ENCODE peak calls at places on chromosomes 16 and 17, in six cellular contexts. A, R, W, J, T and H are unnamed samples. For H3K9me3, the result is how much of the 10 kb centered on the place peaks cover.

GRCh38 chr16:51592013-51592501 is 441.0 kb upstream of the SALL1 start:
- DNase-seq in A (no peak), R (peak), W (no peak), J (no peak), T (no peak), H (no peak)

GRCh38 chr16:87331241-87331801 is 14.1 kb upstream of the C16orf95 start:
- DNase-seq in A (no peak), R (no peak), W (no peak), J (no peak), T (no peak), H (no peak)

GRCh38 chr16:71358464-71359031 is at the start of gene CALB2:
- DNase-seq in A (peak), R (peak), W (no peak), J (peak), T (peak), H (peak)

GRCh38 chr17:38868095-38868967 is 1.5 kb upstream of the LASP1 start:
- DNase-seq in A (peak), R (peak), W (no peak), J (peak), T (peak), H (no peak)

GRCh38 chr17:37643118-37643766 is at the start of gene DDX52:
- DNase-seq in A (peak), R (peak), W (peak), J (peak), T (peak), H (peak)

GRCh38 chr17:77369544-77369971 is 228.8 kb downstream of the SEC14L1 start:
- DNase-seq in A (no peak), R (no peak), W (no peak), J (no peak), T (no peak), H (no peak)

GRCh38 chr17:82444941-82445521 is 5.5 kb downstream of the CYBC1 start:
- DNase-seq in A (no peak), R (no peak), W (no peak), J (no peak), T (no peak), H (no peak)

GRCh38 chr16:50568187-50568830 is 20.1 kb downstream of the NKD1 start:
- DNase-seq in A (no peak), R (no peak), W (no peak), J (no peak), T (no peak), H (no peak)

GRCh38 chr16:58024673-58025350 is 742 bp upstream of the MMP15 start:
- DNase-seq in A (no peak), R (peak), W (no peak), J (peak), T (peak), H (no peak)

GRCh38 chr17:42183741-42184711 is 1.2 kb downstream of the HCRT start:
- DNase-seq in A (peak), R (peak), W (peak), J (peak), T (peak), H (peak)

GRCh38 chr16:14562691-14563491 is 67.2 kb downstream of the PARN start:
- DNase-seq in A (peak), R (peak), W (no peak), J (peak), T (peak), H (no peak)

GRCh38 chr17:41538565-41538991 is 10.5 kb upstream of the KRT19 start:
- DNase-seq in A (peak), R (no peak), W (no peak), J (no peak), T (peak), H (no peak)

GRCh38 chr16:75110637-75111513 is 5.7 kb downstream of the LDHD start:
- DNase-seq in A (peak), R (peak), W (peak), J (peak), T (peak), H (peak)

GRCh38 chr17:55265434-55266021 is 768 bp downstream of the HLF start:
- DNase-seq in A (no peak), R (peak), W (no peak), J (no peak), T (peak), H (peak)

GRCh38 chr16:557463-558297 is 2.5 kb upstream of the PRR35 start:
- DNase-seq in A (no peak), R (no peak), W (no peak), J (no peak), T (no peak), H (no peak)

GRCh38 chr17:21029032-21029431 is 13.8 kb downstream of the USP22 start:
- DNase-seq in A (peak), R (no peak), W (no peak), J (peak), T (peak), H (no peak)

GRCh38 chr16:1056196-1056595 is 16.4 kb upstream of the SSTR5 start:
- DNase-seq in A (no peak), R (no peak), W (no peak), J (no peak), T (no peak), H (no peak)

GRCh38 chr17:50426814-50427787 is 1.1 kb downstream of the ACSF2 start:
- DNase-seq in A (peak), R (peak), W (no peak), J (peak), T (peak), H (no peak)

GRCh38 chr16:85180047-85180878 is 68.0 kb upstream of the CIBAR2 start:
- DNase-seq in A (no peak), R (no peak), W (no peak), J (no peak), T (no peak), H (no peak)

GRCh38 chr17:79938696-79939435 is 96.8 kb downstream of the TBC1D16 start:
- DNase-seq in A (no peak), R (no peak), W (no peak), J (no peak), T (no peak), H (no peak)

GRCh38 chr16:12584488-12585233 is 219.0 kb downstream of the CPPED1 start:
- DNase-seq in A (no peak), R (no peak), W (no peak), J (no peak), T (no peak), H (no peak)
- H3K9me3 ChIP-seq in A (under half), R (under half), W (under half), J (under half), T (under half), H (under half)

GRCh38 chr17:26792486-26792885 is 501.4 kb upstream of the WSB1 start:
- DNase-seq in A (peak), R (no peak), W (no peak), J (no peak), T (peak), H (no peak)
- H3K9me3 ChIP-seq in A (under half), R (half or more), W (half or more), J (half or more), T (under half), H (under half)

GRCh38 chr17:73231363-73231762 is 30.3 kb downstream of the CPSF4L start:
- DNase-seq in A (peak), R (no peak), W (no peak), J (peak), T (peak), H (no peak)
- H3K9me3 ChIP-seq in A (under half), R (under half), W (under half), J (under half), T (under half), H (under half)

GRCh38 chr16:35692824-35693223 is 2233.4 kb downstream of the TP53TG3F start:
- DNase-seq in A (no peak), R (no peak), W (no peak), J (no peak), T (no peak), H (no peak)
- H3K9me3 ChIP-seq in A (under half), R (under half), W (under half), J (under half), T (under half), H (under half)

GRCh38 chr16:35480361-35480760 is 2020.9 kb downstream of the TP53TG3F start:
- DNase-seq in A (no peak), R (no peak), W (no peak), J (no peak), T (no peak), H (no peak)
- H3K9me3 ChIP-seq in A (under half), R (under half), W (under half), J (under half), T (under half), H (under half)